ENCODE peak calls at places on chromosomes 2 and 18, in five cellular contexts. One of them, this sample, is unnamed. For H3K9me3, the result is how much of the 10 kb centered on the place peaks cover.

GRCh38 chr2:158346041-158346440 is 110.5 kb downstream of the CCDC148 start:
- DNase-seq in left ventricle myocardium inferior: no peak
- DNase-seq in adrenal gland: no peak
- DNase-seq in endothelial cell of umbilical vein: no peak
- DNase-seq in CD4-positive, alpha-beta memory T cell: no peak
- DNase-seq in this sample: no peak

GRCh38 chr2:42809876-42810125 is 17.4 kb upstream of the HAAO start:
- DNase-seq in CD4-positive, alpha-beta memory T cell: no peak
- DNase-seq in left ventricle myocardium inferior: peak
- DNase-seq in adrenal gland: peak
- DNase-seq in endothelial cell of umbilical vein: no peak
- DNase-seq in this sample: no peak

GRCh38 chr18:3669376-3669775 is 219.4 kb downstream of the TGIF1 start:
- DNase-seq in CD4-positive, alpha-beta memory T cell: no peak
- DNase-seq in adrenal gland: no peak
- DNase-seq in left ventricle myocardium inferior: no peak
- DNase-seq in endothelial cell of umbilical vein: no peak
- DNase-seq in this sample: no peak

GRCh38 chr18:8870528-8870927 is 165.2 kb downstream of the MTCL1 start:
- DNase-seq in endothelial cell of umbilical vein: no peak
- DNase-seq in adrenal gland: no peak
- DNase-seq in left ventricle myocardium inferior: no peak
- DNase-seq in CD4-positive, alpha-beta memory T cell: no peak
- DNase-seq in this sample: no peak

GRCh38 chr2:121387591-121388325 is 102.8 kb upstream of the TFCP2L1 start:
- DNase-seq in left ventricle myocardium inferior: no peak
- DNase-seq in adrenal gland: no peak
- DNase-seq in endothelial cell of umbilical vein: no peak
- DNase-seq in CD4-positive, alpha-beta memory T cell: no peak
- DNase-seq in this sample: no peak

GRCh38 chr2:55302241-55302640 is 33.2 kb upstream of the MTIF2 start:
- DNase-seq in left ventricle myocardium inferior: no peak
- DNase-seq in CD4-positive, alpha-beta memory T cell: no peak
- DNase-seq in adrenal gland: no peak
- DNase-seq in endothelial cell of umbilical vein: no peak
- DNase-seq in this sample: no peak

GRCh38 chr2:60945341-60945740 is 64.0 kb downstream of the REL start:
- DNase-seq in left ventricle myocardium inferior: no peak
- DNase-seq in CD4-positive, alpha-beta memory T cell: no peak
- DNase-seq in adrenal gland: no peak
- DNase-seq in endothelial cell of umbilical vein: no peak
- DNase-seq in this sample: no peak

GRCh38 chr18:36692909-36693308 is 135.9 kb downstream of the TPGS2 start:
- DNase-seq in endothelial cell of umbilical vein: no peak
- DNase-seq in CD4-positive, alpha-beta memory T cell: no peak
- DNase-seq in adrenal gland: no peak
- DNase-seq in left ventricle myocardium inferior: no peak
- DNase-seq in this sample: no peak

GRCh38 chr2:25700221-25700660 is 26.9 kb upstream of the DTNB start:
- DNase-seq in left ventricle myocardium inferior: no peak
- DNase-seq in CD4-positive, alpha-beta memory T cell: peak
- DNase-seq in endothelial cell of umbilical vein: peak
- DNase-seq in adrenal gland: peak
- DNase-seq in this sample: no peak

GRCh38 chr2:16019060-16019475 is 78.7 kb downstream of the MYCN start:
- DNase-seq in CD4-positive, alpha-beta memory T cell: no peak
- DNase-seq in left ventricle myocardium inferior: no peak
- DNase-seq in adrenal gland: no peak
- DNase-seq in endothelial cell of umbilical vein: no peak
- DNase-seq in this sample: no peak

GRCh38 chr2:112787294-112787693 is 3.0 kb upstream of the IL1A start:
- DNase-seq in CD4-positive, alpha-beta memory T cell: no peak
- DNase-seq in left ventricle myocardium inferior: no peak
- DNase-seq in endothelial cell of umbilical vein: peak
- DNase-seq in adrenal gland: no peak
- DNase-seq in this sample: no peak

GRCh38 chr2:197499594-197500502 is at the start of the genes HSPD1 and HSPE1:
- DNase-seq in adrenal gland: peak
- DNase-seq in endothelial cell of umbilical vein: peak
- DNase-seq in CD4-positive, alpha-beta memory T cell: peak
- DNase-seq in left ventricle myocardium inferior: peak
- DNase-seq in this sample: peak

GRCh38 chr2:232328516-232329460 is 49.8 kb upstream of the ALPP start:
- DNase-seq in adrenal gland: peak
- DNase-seq in CD4-positive, alpha-beta memory T cell: no peak
- DNase-seq in endothelial cell of umbilical vein: no peak
- DNase-seq in left ventricle myocardium inferior: peak
- DNase-seq in this sample: peak

GRCh38 chr2:231530099-231531085 is at the start of gene NMUR1:
- DNase-seq in left ventricle myocardium inferior: peak
- DNase-seq in CD4-positive, alpha-beta memory T cell: peak
- DNase-seq in adrenal gland: peak
- DNase-seq in endothelial cell of umbilical vein: peak
- DNase-seq in this sample: peak

GRCh38 chr18:58649966-58650816 is 21.1 kb upstream of the MALT1 start:
- DNase-seq in CD4-positive, alpha-beta memory T cell: peak
- DNase-seq in left ventricle myocardium inferior: no peak
- DNase-seq in adrenal gland: no peak
- DNase-seq in endothelial cell of umbilical vein: no peak
- DNase-seq in this sample: no peak

GRCh38 chr2:40591785-40592184 is 139.9 kb upstream of the SLC8A1 start:
- DNase-seq in left ventricle myocardium inferior: no peak
- DNase-seq in endothelial cell of umbilical vein: no peak
- DNase-seq in CD4-positive, alpha-beta memory T cell: no peak
- DNase-seq in adrenal gland: no peak
- DNase-seq in this sample: no peak

GRCh38 chr18:78517973-78518372 is 461.6 kb upstream of the SALL3 start:
- DNase-seq in CD4-positive, alpha-beta memory T cell: no peak
- DNase-seq in left ventricle myocardium inferior: no peak
- DNase-seq in endothelial cell of umbilical vein: no peak
- DNase-seq in adrenal gland: no peak
- DNase-seq in this sample: no peak
- H3K9me3 ChIP-seq in CD4-positive, alpha-beta memory T cell: under half
- H3K9me3 ChIP-seq in left ventricle myocardium inferior: under half
- H3K9me3 ChIP-seq in endothelial cell of umbilical vein: under half
- H3K9me3 ChIP-seq in adrenal gland: under half
- H3K9me3 ChIP-seq in this sample: under half

GRCh38 chr18:6251084-6251483 is 163.6 kb downstream of the L3MBTL4 start:
- DNase-seq in left ventricle myocardium inferior: no peak
- DNase-seq in CD4-positive, alpha-beta memory T cell: no peak
- DNase-seq in adrenal gland: no peak
- DNase-seq in endothelial cell of umbilical vein: no peak
- DNase-seq in this sample: no peak
- H3K9me3 ChIP-seq in left ventricle myocardium inferior: under half
- H3K9me3 ChIP-seq in CD4-positive, alpha-beta memory T cell: under half
- H3K9me3 ChIP-seq in adrenal gland: under half
- H3K9me3 ChIP-seq in endothelial cell of umbilical vein: under half
- H3K9me3 ChIP-seq in this sample: under half

DNA sequence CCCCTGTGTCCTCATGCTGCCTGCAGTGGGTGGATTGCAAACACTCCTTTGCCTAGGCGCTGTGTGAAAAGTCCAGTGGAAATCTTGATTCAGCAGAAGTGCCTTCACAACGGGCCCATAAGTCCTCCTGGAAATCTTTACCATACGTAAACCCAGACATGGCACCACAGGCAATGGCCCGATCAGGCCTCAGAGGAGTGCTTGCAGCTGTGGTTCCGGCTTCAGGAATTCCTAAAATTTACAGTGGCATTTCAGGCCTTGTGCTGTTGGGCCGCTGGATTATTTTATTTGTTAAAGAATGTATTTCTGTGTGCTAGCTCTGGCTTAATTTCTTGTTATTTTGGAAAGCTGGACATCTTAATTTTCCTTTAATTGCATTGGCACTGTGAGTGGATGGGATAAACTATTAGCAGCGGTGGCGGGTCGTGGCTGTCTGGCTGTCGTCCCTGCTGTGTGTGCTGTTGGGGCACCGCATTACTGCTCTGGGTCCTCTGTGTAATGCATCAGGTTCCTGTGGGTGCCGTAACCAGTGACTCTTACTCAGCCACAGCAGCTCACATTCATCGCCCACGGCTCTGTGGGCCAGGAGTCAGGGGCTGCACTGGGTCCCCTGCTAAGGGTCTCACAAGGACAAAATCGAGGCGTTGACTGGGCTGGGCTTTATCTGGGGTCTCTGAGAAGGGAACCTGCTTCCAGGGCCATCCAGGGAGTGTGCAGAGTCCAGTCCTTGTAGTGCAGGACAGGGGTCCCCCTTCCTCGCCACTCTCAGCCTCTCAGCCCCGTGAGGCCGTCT is 73.1 kb downstream of the RTP5 start:
- DNase-seq in adrenal gland: no peak
- DNase-seq in endothelial cell of umbilical vein: no peak
- DNase-seq in left ventricle myocardium inferior: no peak
- DNase-seq in CD4-positive, alpha-beta memory T cell: no peak
- DNase-seq in this sample: no peak
- H3K9me3 ChIP-seq in adrenal gland: under half
- H3K9me3 ChIP-seq in endothelial cell of umbilical vein: under half
- H3K9me3 ChIP-seq in left ventricle myocardium inferior: under half
- H3K9me3 ChIP-seq in CD4-positive, alpha-beta memory T cell: under half
- H3K9me3 ChIP-seq in this sample: under half

GRCh38 chr2:8249191-8249590 is 432.7 kb upstream of the ID2 start:
- DNase-seq in endothelial cell of umbilical vein: no peak
- DNase-seq in CD4-positive, alpha-beta memory T cell: no peak
- DNase-seq in adrenal gland: no peak
- DNase-seq in left ventricle myocardium inferior: no peak
- DNase-seq in this sample: no peak

GRCh38 chr2:8247905-8248622 is 433.8 kb upstream of the ID2 start:
- DNase-seq in adrenal gland: no peak
- DNase-seq in endothelial cell of umbilical vein: no peak
- DNase-seq in left ventricle myocardium inferior: no peak
- DNase-seq in CD4-positive, alpha-beta memory T cell: no peak
- DNase-seq in this sample: no peak

GRCh38 chr2:8251291-8251690 is 430.6 kb upstream of the ID2 start:
- DNase-seq in adrenal gland: no peak
- DNase-seq in left ventricle myocardium inferior: no peak
- DNase-seq in endothelial cell of umbilical vein: no peak
- DNase-seq in CD4-positive, alpha-beta memory T cell: no peak
- DNase-seq in this sample: no peak

GRCh38 chr2:8249769-8250168 is 432.1 kb upstream of the ID2 start:
- DNase-seq in endothelial cell of umbilical vein: no peak
- DNase-seq in CD4-positive, alpha-beta memory T cell: no peak
- DNase-seq in adrenal gland: no peak
- DNase-seq in left ventricle myocardium inferior: no peak
- DNase-seq in this sample: no peak

GRCh38 chr2:8248623-8248957 is 433.3 kb upstream of the ID2 start:
- DNase-seq in adrenal gland: no peak
- DNase-seq in endothelial cell of umbilical vein: no peak
- DNase-seq in left ventricle myocardium inferior: no peak
- DNase-seq in CD4-positive, alpha-beta memory T cell: no peak
- DNase-seq in this sample: no peak
- H3K9me3 ChIP-seq in adrenal gland: under half
- H3K9me3 ChIP-seq in endothelial cell of umbilical vein: under half
- H3K9me3 ChIP-seq in left ventricle myocardium inferior: under half
- H3K9me3 ChIP-seq in CD4-positive, alpha-beta memory T cell: under half
- H3K9me3 ChIP-seq in this sample: under half

GRCh38 chr2:224944707-224945106 is 97.6 kb downstream of the DOCK10 start:
- DNase-seq in CD4-positive, alpha-beta memory T cell: no peak
- DNase-seq in adrenal gland: no peak
- DNase-seq in endothelial cell of umbilical vein: no peak
- DNase-seq in left ventricle myocardium inferior: no peak
- DNase-seq in this sample: no peak
- H3K9me3 ChIP-seq in CD4-positive, alpha-beta memory T cell: under half
- H3K9me3 ChIP-seq in adrenal gland: under half
- H3K9me3 ChIP-seq in endothelial cell of umbilical vein: under half
- H3K9me3 ChIP-seq in left ventricle myocardium inferior: under half
- H3K9me3 ChIP-seq in this sample: under half

GRCh38 chr2:225319872-225320271 is 79.6 kb upstream of the NYAP2 start:
- DNase-seq in endothelial cell of umbilical vein: no peak
- DNase-seq in CD4-positive, alpha-beta memory T cell: no peak
- DNase-seq in left ventricle myocardium inferior: no peak
- DNase-seq in adrenal gland: no peak
- DNase-seq in this sample: no peak
- H3K9me3 ChIP-seq in endothelial cell of umbilical vein: under half
- H3K9me3 ChIP-seq in CD4-positive, alpha-beta memory T cell: under half
- H3K9me3 ChIP-seq in left ventricle myocardium inferior: half or more
- H3K9me3 ChIP-seq in adrenal gland: under half
- H3K9me3 ChIP-seq in this sample: under half

GRCh38 chr18:71371951-71372605 is 1083.2 kb downstream of the SOCS6 start:
- DNase-seq in left ventricle myocardium inferior: no peak
- DNase-seq in CD4-positive, alpha-beta memory T cell: no peak
- DNase-seq in adrenal gland: no peak
- DNase-seq in endothelial cell of umbilical vein: no peak
- DNase-seq in this sample: no peak

GRCh38 chr18:71374294-71374693 is 1085.4 kb downstream of the SOCS6 start:
- DNase-seq in CD4-positive, alpha-beta memory T cell: no peak
- DNase-seq in adrenal gland: no peak
- DNase-seq in left ventricle myocardium inferior: no peak
- DNase-seq in endothelial cell of umbilical vein: no peak
- DNase-seq in this sample: no peak

DNA sequence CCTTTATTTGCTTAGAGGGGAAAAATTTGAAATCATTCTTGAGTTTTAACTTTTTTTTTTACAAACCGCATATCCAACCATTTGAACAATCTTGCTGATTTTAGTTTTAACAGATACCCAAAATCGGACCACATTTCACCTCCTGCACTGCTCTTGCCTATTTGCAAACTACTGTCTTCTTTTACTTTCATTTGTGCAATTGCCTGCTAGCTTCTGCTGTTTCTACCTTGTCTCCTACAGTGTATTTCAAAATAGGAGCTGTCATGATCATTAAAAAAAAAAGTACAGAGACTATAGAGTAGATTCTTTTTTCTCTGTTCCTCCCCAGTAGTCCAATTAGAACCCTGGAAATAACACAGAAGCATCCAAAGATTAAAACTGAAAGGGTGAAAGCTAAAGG is 1081.2 kb downstream of the SOCS6 start:
- DNase-seq in CD4-positive, alpha-beta memory T cell: no peak
- DNase-seq in adrenal gland: no peak
- DNase-seq in left ventricle myocardium inferior: no peak
- DNase-seq in endothelial cell of umbilical vein: no peak
- DNase-seq in this sample: no peak
- H3K9me3 ChIP-seq in CD4-positive, alpha-beta memory T cell: under half
- H3K9me3 ChIP-seq in adrenal gland: under half
- H3K9me3 ChIP-seq in left ventricle myocardium inferior: under half
- H3K9me3 ChIP-seq in endothelial cell of umbilical vein: under half
- H3K9me3 ChIP-seq in this sample: under half

GRCh38 chr2:3045318-3045921 is 332.2 kb downstream of the EIPR1 start:
- DNase-seq in endothelial cell of umbilical vein: no peak
- DNase-seq in CD4-positive, alpha-beta memory T cell: no peak
- DNase-seq in left ventricle myocardium inferior: no peak
- DNase-seq in adrenal gland: no peak
- DNase-seq in this sample: no peak
- H3K9me3 ChIP-seq in endothelial cell of umbilical vein: under half
- H3K9me3 ChIP-seq in CD4-positive, alpha-beta memory T cell: under half
- H3K9me3 ChIP-seq in left ventricle myocardium inferior: under half
- H3K9me3 ChIP-seq in adrenal gland: under half
- H3K9me3 ChIP-seq in this sample: under half